ENCODE peak calls at places on chromosomes 3 and 15, in four cellular contexts. L, B, N and G are unnamed samples.

GRCh38 chr3:23877324-23877980 is 39.3 kb downstream of the NKIRAS1 start:
- DNase-seq in L (no peak), N (no peak), B (no peak), G (no peak)

GRCh38 chr15:73906346-73907017 is 19.8 kb upstream of the LOXL1 start:
- DNase-seq in B (no peak), L (no peak), N (no peak), G (no peak)

GRCh38 chr3:54965746-54966145 is 37.9 kb upstream of the LRTM1 start:
- DNase-seq in N (no peak), L (no peak), B (no peak), G (no peak)

GRCh38 chr15:51267714-51268105 is 70.7 kb downstream of the CYP19A1 start:
- DNase-seq in B (no peak), L (no peak), N (no peak), G (no peak)

GRCh38 chr3:61922118-61922517 is 360.7 kb downstream of the PTPRG start:
- DNase-seq in N (no peak), L (no peak), B (no peak), G (no peak)

GRCh38 chr3:62159693-62160092 is 213.7 kb downstream of the FEZF2 start:
- DNase-seq in B (peak), L (no peak), N (peak), G (no peak)

GRCh38 chr3:4290272-4290893 is 12.8 kb upstream of the SETMAR start:
- DNase-seq in N (no peak), B (no peak), L (no peak), G (peak)

GRCh38 chr3:102123590-102124190 is 274.4 kb downstream of the NFKBIZ start:
- DNase-seq in N (no peak), B (no peak), L (no peak), G (no peak)

GRCh38 chr3:155038203-155038554 is 41.9 kb upstream of the MME start:
- DNase-seq in L (no peak), B (no peak), N (no peak), G (no peak)

GRCh38 chr3:140219923-140220452 is 285.0 kb downstream of the CLSTN2 start:
- DNase-seq in N (no peak), B (no peak), L (no peak), G (peak)

GRCh38 chr15:66167854-66168253 is 85.7 kb downstream of the MEGF11 start:
- DNase-seq in L (no peak), B (no peak), N (no peak), G (no peak)

GRCh38 chr3:116051040-116051439 is 394.2 kb downstream of the LSAMP start:
- DNase-seq in B (no peak), N (no peak), L (no peak), G (no peak)

GRCh38 chr3:66997560-66998074 is 490 bp upstream of the KBTBD8 start:
- DNase-seq in N (peak), B (no peak), L (no peak), G (peak)

GRCh38 chr3:170811928-170812591 is 57.9 kb downstream of the RPL22L1 start:
- DNase-seq in N (peak), B (peak), L (no peak), G (peak)
- TF ChIP-seq POLR2A in N (no peak), B (no peak), L (no peak), G (peak)

GRCh38 chr15:41018534-41018933 is 65.3 kb downstream of the CHAC1 start:
- DNase-seq in L (no peak), N (peak), B (peak), G (no peak)

GRCh38 chr15:41020829-41021228 is 67.6 kb downstream of the CHAC1 start:
- DNase-seq in L (no peak), B (no peak), N (no peak), G (no peak)

GRCh38 chr15:41020311-41020710 is 67.0 kb downstream of the CHAC1 start:
- DNase-seq in N (no peak), L (no peak), B (no peak), G (no peak)

GRCh38 chr15:41017051-41017735 is 63.9 kb downstream of the CHAC1 start:
- DNase-seq in N (no peak), L (no peak), B (no peak), G (no peak)

GRCh38 chr15:41019174-41019573 is 65.9 kb downstream of the CHAC1 start:
- DNase-seq in L (no peak), N (peak), B (no peak), G (no peak)
- TF ChIP-seq POLR2A in L (no peak), N (no peak), B (no peak), G (no peak)

DNA sequence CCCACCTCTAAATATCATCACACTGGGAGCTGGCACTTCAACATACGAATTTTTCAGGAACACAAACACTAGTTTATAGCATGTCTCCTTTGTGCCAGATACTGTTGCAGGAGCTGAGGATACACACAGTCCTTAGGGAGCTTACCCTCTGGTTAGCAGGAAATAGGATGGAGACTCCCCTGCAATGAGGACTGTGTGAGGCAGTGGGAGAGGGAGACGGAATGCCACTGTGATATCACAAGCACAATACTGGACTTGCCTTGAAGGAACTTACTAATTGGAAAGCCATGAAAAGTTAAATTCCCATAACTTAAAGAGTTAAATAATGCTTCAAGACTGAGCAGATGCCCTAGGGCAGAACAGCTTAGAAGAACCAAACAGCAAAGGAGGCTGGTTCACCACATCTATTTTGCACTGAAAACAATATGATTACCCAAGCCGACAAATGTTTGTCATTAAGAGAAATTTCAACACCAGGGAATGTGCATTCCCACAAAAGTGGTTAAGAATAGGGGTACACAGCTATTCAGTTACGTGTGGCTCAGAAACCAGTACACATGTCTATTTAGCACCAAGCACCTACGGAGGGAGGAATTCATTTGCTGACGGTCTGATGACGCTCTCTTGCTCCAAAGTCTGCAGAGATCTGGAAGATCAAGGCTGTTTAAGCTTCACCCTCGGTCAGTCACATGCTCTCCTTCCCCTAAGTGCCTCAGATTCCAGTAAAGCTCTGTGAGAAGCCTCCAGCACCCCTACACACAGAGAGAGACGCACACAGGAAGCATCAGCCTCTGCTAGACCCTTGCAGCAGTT is 5.2 kb downstream of the TBC1D2B start:
- DNase-seq in N (no peak), L (no peak), B (no peak), G (no peak)
- TF ChIP-seq POLR2A in N (no peak), L (peak), B (no peak), G (no peak)

GRCh38 chr3:187139126-187139894 is at the start of gene RPL39L:
- DNase-seq in L (peak), N (peak), B (peak), G (peak)
- TF ChIP-seq POLR2A in L (peak), N (peak), B (no peak), G (no peak)

GRCh38 chr3:133661454-133662255 is at the start of gene TOPBP1:
- DNase-seq in B (peak), L (peak), N (peak), G (peak)
- TF ChIP-seq POLR2A in B (no peak), L (peak), N (peak), G (peak)

GRCh38 chr3:52047295-52047960 is 8.9 kb downstream of the DUSP7 start:
- DNase-seq in L (no peak), B (peak), N (no peak), G (no peak)
- TF ChIP-seq POLR2A in L (no peak), B (no peak), N (no peak), G (no peak)

DNA sequence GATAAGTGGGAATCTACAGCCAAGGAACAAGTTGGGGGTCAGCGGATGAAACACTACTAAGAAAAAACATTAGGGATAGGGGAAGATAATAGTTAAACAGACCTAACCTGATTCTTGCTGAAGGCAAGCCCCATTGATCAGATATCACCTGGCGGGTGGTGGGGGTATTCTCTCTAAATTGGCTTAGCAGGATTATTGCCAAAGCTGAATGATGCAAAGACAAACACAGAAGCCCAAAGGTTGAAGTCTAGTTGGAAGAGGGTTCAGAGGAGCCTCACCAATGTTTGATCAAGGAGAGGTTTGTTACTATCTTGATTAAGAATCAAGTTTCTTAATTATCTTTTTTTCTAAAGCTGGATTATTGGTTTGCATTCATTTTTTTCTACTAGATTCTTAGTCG is 371.9 kb upstream of the CNTN4 start:
- DNase-seq in N (no peak), B (no peak), L (no peak), G (no peak)
- TF ChIP-seq POLR2A in N (no peak), B (no peak), L (no peak), G (no peak)

GRCh38 chr15:89690276-89691218 is at the start of the genes PEX11A and WDR93:
- DNase-seq in N (peak), L (peak), B (peak), G (peak)
- TF ChIP-seq POLR2A in N (peak), L (peak), B (peak), G (no peak)